ENCODE peak calls at places on chromosomes 7 and 10, in nine cellular contexts. One of them, this sample, is unnamed. For H3K36me3, the result is how much of the 10 kb centered on the place peaks cover.

GRCh38 chr7:13742719-13743640 is 246.5 kb downstream of the ETV1 start:
- DNase-seq in psoas muscle: no peak
- DNase-seq in SK-N-MC: no peak
- DNase-seq in fibroblast of lung: peak
- DNase-seq in esophagus squamous epithelium: no peak
- DNase-seq in sigmoid colon: no peak
- DNase-seq in brain microvascular endothelial cell: peak
- DNase-seq in OCI-LY7: peak
- DNase-seq in cardiac muscle cell: peak
- DNase-seq in this sample: no peak

GRCh38 chr7:44762726-44763522 is 14.3 kb downstream of the ZMIZ2 start:
- DNase-seq in psoas muscle: no peak
- DNase-seq in SK-N-MC: no peak
- DNase-seq in fibroblast of lung: no peak
- DNase-seq in esophagus squamous epithelium: no peak
- DNase-seq in sigmoid colon: no peak
- DNase-seq in brain microvascular endothelial cell: no peak
- DNase-seq in OCI-LY7: no peak
- DNase-seq in cardiac muscle cell: no peak
- DNase-seq in this sample: no peak

GRCh38 chr10:112026438-112026837 is 157.1 kb downstream of the GPAM start:
- DNase-seq in psoas muscle: no peak
- DNase-seq in SK-N-MC: no peak
- DNase-seq in fibroblast of lung: no peak
- DNase-seq in esophagus squamous epithelium: no peak
- DNase-seq in sigmoid colon: no peak
- DNase-seq in brain microvascular endothelial cell: no peak
- DNase-seq in OCI-LY7: no peak
- DNase-seq in cardiac muscle cell: no peak
- DNase-seq in this sample: no peak

GRCh38 chr10:98956576-98957260 is 278.9 kb downstream of the HPSE2 start:
- DNase-seq in psoas muscle: no peak
- DNase-seq in SK-N-MC: no peak
- DNase-seq in fibroblast of lung: peak
- DNase-seq in esophagus squamous epithelium: no peak
- DNase-seq in sigmoid colon: no peak
- DNase-seq in brain microvascular endothelial cell: peak
- DNase-seq in OCI-LY7: no peak
- DNase-seq in cardiac muscle cell: peak
- DNase-seq in this sample: no peak

GRCh38 chr7:111835066-111835465 is 272.8 kb upstream of the IMMP2L start:
- DNase-seq in psoas muscle: no peak
- DNase-seq in SK-N-MC: peak
- DNase-seq in fibroblast of lung: peak
- DNase-seq in esophagus squamous epithelium: no peak
- DNase-seq in sigmoid colon: no peak
- DNase-seq in brain microvascular endothelial cell: peak
- DNase-seq in OCI-LY7: no peak
- DNase-seq in cardiac muscle cell: peak
- DNase-seq in this sample: no peak

GRCh38 chr10:75350791-75351190 is 50.8 kb downstream of the ZNF503 start:
- DNase-seq in psoas muscle: no peak
- DNase-seq in SK-N-MC: no peak
- DNase-seq in fibroblast of lung: peak
- DNase-seq in esophagus squamous epithelium: no peak
- DNase-seq in sigmoid colon: no peak
- DNase-seq in brain microvascular endothelial cell: peak
- DNase-seq in OCI-LY7: no peak
- DNase-seq in cardiac muscle cell: peak
- DNase-seq in this sample: no peak

GRCh38 chr7:140924019-140924820 is 509 bp downstream of the BRAF start:
- DNase-seq in psoas muscle: peak
- DNase-seq in SK-N-MC: no peak
- DNase-seq in fibroblast of lung: peak
- DNase-seq in esophagus squamous epithelium: peak
- DNase-seq in sigmoid colon: peak
- DNase-seq in brain microvascular endothelial cell: peak
- DNase-seq in OCI-LY7: peak
- DNase-seq in cardiac muscle cell: peak
- DNase-seq in this sample: peak

GRCh38 chr7:75762350-75762917 is 9.6 kb downstream of the CCL26 start:
- DNase-seq in psoas muscle: no peak
- DNase-seq in SK-N-MC: no peak
- DNase-seq in fibroblast of lung: peak
- DNase-seq in esophagus squamous epithelium: no peak
- DNase-seq in sigmoid colon: no peak
- DNase-seq in brain microvascular endothelial cell: peak
- DNase-seq in OCI-LY7: peak
- DNase-seq in cardiac muscle cell: peak
- DNase-seq in this sample: no peak

GRCh38 chr10:26858707-26859034 is 2.1 kb downstream of the ABI1 start:
- DNase-seq in psoas muscle: no peak
- DNase-seq in SK-N-MC: no peak
- DNase-seq in fibroblast of lung: no peak
- DNase-seq in esophagus squamous epithelium: no peak
- DNase-seq in sigmoid colon: no peak
- DNase-seq in brain microvascular endothelial cell: no peak
- DNase-seq in OCI-LY7: peak
- DNase-seq in cardiac muscle cell: peak
- DNase-seq in this sample: no peak

GRCh38 chr7:115491744-115492380 is 538.7 kb downstream of the TFEC start:
- DNase-seq in psoas muscle: no peak
- DNase-seq in SK-N-MC: no peak
- DNase-seq in fibroblast of lung: no peak
- DNase-seq in esophagus squamous epithelium: no peak
- DNase-seq in sigmoid colon: no peak
- DNase-seq in brain microvascular endothelial cell: no peak
- DNase-seq in OCI-LY7: no peak
- DNase-seq in cardiac muscle cell: no peak
- DNase-seq in this sample: no peak

GRCh38 chr10:122267849-122268737 is 3.0 kb upstream of the BTBD16 start:
- DNase-seq in psoas muscle: peak
- DNase-seq in SK-N-MC: no peak
- DNase-seq in fibroblast of lung: no peak
- DNase-seq in esophagus squamous epithelium: no peak
- DNase-seq in sigmoid colon: peak
- DNase-seq in brain microvascular endothelial cell: peak
- DNase-seq in OCI-LY7: peak
- DNase-seq in cardiac muscle cell: peak
- DNase-seq in this sample: no peak

GRCh38 chr10:71383972-71384687 is 12.6 kb upstream of the CDH23 start:
- DNase-seq in psoas muscle: peak
- DNase-seq in SK-N-MC: no peak
- DNase-seq in fibroblast of lung: peak
- DNase-seq in esophagus squamous epithelium: no peak
- DNase-seq in sigmoid colon: peak
- DNase-seq in brain microvascular endothelial cell: peak
- DNase-seq in OCI-LY7: peak
- DNase-seq in cardiac muscle cell: peak
- DNase-seq in this sample: peak

GRCh38 chr7:48904975-48905374 is 19.4 kb upstream of the CDC14C start:
- DNase-seq in psoas muscle: no peak
- DNase-seq in SK-N-MC: no peak
- DNase-seq in fibroblast of lung: peak
- DNase-seq in esophagus squamous epithelium: no peak
- DNase-seq in sigmoid colon: no peak
- DNase-seq in brain microvascular endothelial cell: no peak
- DNase-seq in OCI-LY7: no peak
- DNase-seq in cardiac muscle cell: no peak
- DNase-seq in this sample: no peak

GRCh38 chr10:32055478-32056135 is 618 bp downstream of the KIF5B start:
- DNase-seq in psoas muscle: peak
- DNase-seq in SK-N-MC: no peak
- DNase-seq in fibroblast of lung: peak
- DNase-seq in esophagus squamous epithelium: peak
- DNase-seq in sigmoid colon: peak
- DNase-seq in brain microvascular endothelial cell: peak
- DNase-seq in OCI-LY7: peak
- DNase-seq in cardiac muscle cell: peak
- DNase-seq in this sample: peak

GRCh38 chr10:1153805-1154351 is 97.7 kb downstream of the WDR37 start:
- DNase-seq in psoas muscle: no peak
- DNase-seq in SK-N-MC: no peak
- DNase-seq in fibroblast of lung: no peak
- DNase-seq in esophagus squamous epithelium: no peak
- DNase-seq in sigmoid colon: peak
- DNase-seq in brain microvascular endothelial cell: no peak
- DNase-seq in OCI-LY7: no peak
- DNase-seq in cardiac muscle cell: no peak
- DNase-seq in this sample: no peak

GRCh38 chr10:75544381-75544780 is 113.0 kb downstream of the LRMDA start:
- DNase-seq in psoas muscle: no peak
- DNase-seq in SK-N-MC: no peak
- DNase-seq in fibroblast of lung: peak
- DNase-seq in esophagus squamous epithelium: no peak
- DNase-seq in sigmoid colon: no peak
- DNase-seq in brain microvascular endothelial cell: no peak
- DNase-seq in OCI-LY7: no peak
- DNase-seq in cardiac muscle cell: peak
- DNase-seq in this sample: no peak

GRCh38 chr7:71787513-71787912 is 624.6 kb downstream of the CALN1 start:
- DNase-seq in psoas muscle: no peak
- DNase-seq in SK-N-MC: no peak
- DNase-seq in fibroblast of lung: peak
- DNase-seq in esophagus squamous epithelium: no peak
- DNase-seq in sigmoid colon: no peak
- DNase-seq in brain microvascular endothelial cell: no peak
- DNase-seq in OCI-LY7: peak
- DNase-seq in cardiac muscle cell: peak
- DNase-seq in this sample: no peak

GRCh38 chr10:5413012-5413938 is 918 bp downstream of the NET1 start:
- DNase-seq in psoas muscle: no peak
- DNase-seq in SK-N-MC: no peak
- DNase-seq in fibroblast of lung: peak
- DNase-seq in esophagus squamous epithelium: no peak
- DNase-seq in sigmoid colon: no peak
- DNase-seq in brain microvascular endothelial cell: peak
- DNase-seq in OCI-LY7: peak
- DNase-seq in cardiac muscle cell: peak
- DNase-seq in this sample: no peak

GRCh38 chr10:50318129-50318528 is 66.8 kb upstream of the ASAH2 start:
- DNase-seq in psoas muscle: no peak
- DNase-seq in SK-N-MC: no peak
- DNase-seq in fibroblast of lung: no peak
- DNase-seq in esophagus squamous epithelium: no peak
- DNase-seq in sigmoid colon: no peak
- DNase-seq in brain microvascular endothelial cell: no peak
- DNase-seq in OCI-LY7: no peak
- DNase-seq in cardiac muscle cell: no peak
- DNase-seq in this sample: no peak

GRCh38 chr7:78173192-78173591 is 374.6 kb downstream of the PHTF2 start:
- DNase-seq in psoas muscle: no peak
- DNase-seq in SK-N-MC: no peak
- DNase-seq in fibroblast of lung: no peak
- DNase-seq in esophagus squamous epithelium: no peak
- DNase-seq in sigmoid colon: no peak
- DNase-seq in brain microvascular endothelial cell: no peak
- DNase-seq in OCI-LY7: no peak
- DNase-seq in cardiac muscle cell: no peak
- DNase-seq in this sample: no peak
- H3K27ac ChIP-seq in psoas muscle: no peak
- H3K27ac ChIP-seq in SK-N-MC: no peak
- H3K27ac ChIP-seq in fibroblast of lung: no peak
- H3K27ac ChIP-seq in esophagus squamous epithelium: no peak
- H3K27ac ChIP-seq in sigmoid colon: no peak
- H3K27ac ChIP-seq in brain microvascular endothelial cell: no peak
- H3K27ac ChIP-seq in OCI-LY7: no peak
- H3K27ac ChIP-seq in cardiac muscle cell: no peak
- H3K27ac ChIP-seq in this sample: no peak

DNA sequence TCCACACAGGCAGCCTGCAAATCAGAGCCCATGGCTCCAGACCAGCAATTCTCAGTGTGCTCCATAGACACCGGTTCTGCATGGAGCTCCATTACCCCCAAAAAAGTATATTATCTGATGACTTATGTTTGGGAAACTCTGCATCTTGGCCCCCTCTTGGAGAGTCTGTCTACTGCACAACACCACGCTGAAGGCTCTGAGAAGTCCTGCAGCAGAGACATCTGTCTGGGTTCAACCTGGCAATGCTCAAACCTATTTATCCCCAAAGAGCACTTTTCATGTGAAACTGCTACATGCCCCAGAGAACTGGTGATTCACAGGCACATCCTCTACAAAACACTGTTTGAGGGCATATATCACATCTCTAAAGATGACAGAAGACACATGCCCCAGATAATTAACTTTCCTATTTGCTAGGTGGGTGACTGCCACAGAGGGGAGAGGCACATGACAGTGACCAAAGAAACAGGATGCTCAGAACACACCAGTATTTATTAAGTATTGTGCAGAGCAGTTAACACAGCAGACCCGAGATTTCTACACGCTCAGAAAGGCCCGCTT is 83.8 kb downstream of the DLG5 start:
- DNase-seq in psoas muscle: no peak
- DNase-seq in SK-N-MC: no peak
- DNase-seq in fibroblast of lung: no peak
- DNase-seq in esophagus squamous epithelium: no peak
- DNase-seq in sigmoid colon: no peak
- DNase-seq in brain microvascular endothelial cell: no peak
- DNase-seq in OCI-LY7: no peak
- DNase-seq in cardiac muscle cell: no peak
- DNase-seq in this sample: no peak
- H3K36me3 ChIP-seq in psoas muscle: under half
- H3K36me3 ChIP-seq in SK-N-MC: under half
- H3K36me3 ChIP-seq in fibroblast of lung: under half
- H3K36me3 ChIP-seq in esophagus squamous epithelium: under half
- H3K36me3 ChIP-seq in sigmoid colon: half or more
- H3K36me3 ChIP-seq in brain microvascular endothelial cell: under half
- H3K36me3 ChIP-seq in OCI-LY7: under half
- H3K36me3 ChIP-seq in cardiac muscle cell: under half
- H3K36me3 ChIP-seq in this sample: under half

DNA sequence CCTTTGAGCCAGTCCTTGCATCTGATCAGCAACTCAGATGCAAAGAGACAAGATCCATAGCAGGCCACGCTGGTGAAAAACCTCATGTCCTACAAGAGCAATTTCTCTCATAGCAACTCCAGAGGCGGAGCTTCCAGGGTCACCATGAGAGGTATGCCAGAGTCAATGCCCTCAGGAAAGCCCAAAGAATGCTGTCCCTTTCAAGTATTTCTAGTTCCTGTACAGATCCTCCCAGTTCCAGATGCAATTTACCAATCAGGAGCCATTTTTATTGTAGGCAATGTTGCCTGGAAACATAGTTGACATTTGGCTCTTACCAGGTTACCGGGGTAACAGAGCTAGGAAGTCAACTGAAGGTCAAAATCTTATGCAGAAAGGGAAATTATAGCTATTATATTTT is 46.2 kb upstream of the TM9SF3 start:
- DNase-seq in psoas muscle: no peak
- DNase-seq in SK-N-MC: no peak
- DNase-seq in fibroblast of lung: no peak
- DNase-seq in esophagus squamous epithelium: no peak
- DNase-seq in sigmoid colon: no peak
- DNase-seq in brain microvascular endothelial cell: no peak
- DNase-seq in OCI-LY7: no peak
- DNase-seq in cardiac muscle cell: no peak
- DNase-seq in this sample: no peak
- H3K27ac ChIP-seq in psoas muscle: no peak
- H3K27ac ChIP-seq in SK-N-MC: no peak
- H3K27ac ChIP-seq in fibroblast of lung: no peak
- H3K27ac ChIP-seq in esophagus squamous epithelium: no peak
- H3K27ac ChIP-seq in sigmoid colon: no peak
- H3K27ac ChIP-seq in brain microvascular endothelial cell: no peak
- H3K27ac ChIP-seq in OCI-LY7: no peak
- H3K27ac ChIP-seq in cardiac muscle cell: no peak
- H3K27ac ChIP-seq in this sample: no peak

GRCh38 chr7:40202851-40203250 is 68.0 kb downstream of the SUGCT start:
- DNase-seq in psoas muscle: no peak
- DNase-seq in SK-N-MC: no peak
- DNase-seq in fibroblast of lung: peak
- DNase-seq in esophagus squamous epithelium: no peak
- DNase-seq in sigmoid colon: no peak
- DNase-seq in brain microvascular endothelial cell: no peak
- DNase-seq in OCI-LY7: no peak
- DNase-seq in cardiac muscle cell: no peak
- DNase-seq in this sample: no peak
- H3K36me3 ChIP-seq in psoas muscle: under half
- H3K36me3 ChIP-seq in SK-N-MC: under half
- H3K36me3 ChIP-seq in fibroblast of lung: under half
- H3K36me3 ChIP-seq in esophagus squamous epithelium: under half
- H3K36me3 ChIP-seq in sigmoid colon: under half
- H3K36me3 ChIP-seq in brain microvascular endothelial cell: under half
- H3K36me3 ChIP-seq in OCI-LY7: under half
- H3K36me3 ChIP-seq in cardiac muscle cell: under half
- H3K36me3 ChIP-seq in this sample: under half